ENCODE peak calls at places on chromosome 3, in five cellular contexts. One of them, this sample, is unnamed.

GRCh38 chr3:184748219-184749135 is 36.6 kb upstream of the MAGEF1 start:
- DNase-seq in thyroid gland: no peak
- DNase-seq in epithelial cell of esophagus: peak; percentile 85
- DNase-seq in DMS 273 treated with DMSO at 0.1 percent for 48 hours: no peak
- DNase-seq in Peyer's patch: no peak
- DNase-seq in this sample: peak; percentile 83

GRCh38 chr3:49500408-49501257 is 30.6 kb downstream of the DAG1 start:
- DNase-seq in Peyer's patch: peak; percentile 56
- DNase-seq in epithelial cell of esophagus: peak; percentile 97
- DNase-seq in thyroid gland: peak; percentile 86
- DNase-seq in DMS 273 treated with DMSO at 0.1 percent for 48 hours: no peak
- DNase-seq in this sample: peak; percentile 95

GRCh38 chr3:127002195-127003174 is 19.6 kb downstream of the PLXNA1 start:
- DNase-seq in DMS 273 treated with DMSO at 0.1 percent for 48 hours: no peak
- DNase-seq in thyroid gland: peak; percentile 87
- DNase-seq in epithelial cell of esophagus: peak; percentile 83
- DNase-seq in Peyer's patch: peak; percentile 62
- DNase-seq in this sample: peak; percentile 82

GRCh38 chr3:85930718-85931117 is 971.9 kb downstream of the CADM2 start:
- DNase-seq in thyroid gland: no peak
- DNase-seq in Peyer's patch: no peak
- DNase-seq in DMS 273 treated with DMSO at 0.1 percent for 48 hours: no peak
- DNase-seq in epithelial cell of esophagus: no peak
- DNase-seq in this sample: no peak

GRCh38 chr3:52205727-52206372 is 7.9 kb downstream of the ALAS1 start:
- DNase-seq in DMS 273 treated with DMSO at 0.1 percent for 48 hours: no peak
- DNase-seq in epithelial cell of esophagus: peak; percentile 81
- DNase-seq in Peyer's patch: no peak
- DNase-seq in thyroid gland: no peak
- DNase-seq in this sample: peak; percentile 70

GRCh38 chr3:45571216-45571615 is 23.3 kb upstream of the LIMD1 start:
- DNase-seq in epithelial cell of esophagus: no peak
- DNase-seq in DMS 273 treated with DMSO at 0.1 percent for 48 hours: no peak
- DNase-seq in thyroid gland: no peak
- DNase-seq in Peyer's patch: no peak
- DNase-seq in this sample: no peak

GRCh38 chr3:126125341-126125740 is 41.4 kb upstream of the SLC41A3 start:
- DNase-seq in DMS 273 treated with DMSO at 0.1 percent for 48 hours: no peak
- DNase-seq in thyroid gland: no peak
- DNase-seq in epithelial cell of esophagus: no peak
- DNase-seq in Peyer's patch: no peak
- DNase-seq in this sample: no peak

GRCh38 chr3:100246999-100247398 is 13.8 kb upstream of the TBC1D23 start:
- DNase-seq in DMS 273 treated with DMSO at 0.1 percent for 48 hours: no peak
- DNase-seq in thyroid gland: no peak
- DNase-seq in epithelial cell of esophagus: no peak
- DNase-seq in Peyer's patch: no peak
- DNase-seq in this sample: no peak

GRCh38 chr3:75171632-75172230 is 492.4 kb upstream of the FRG2C start:
- DNase-seq in DMS 273 treated with DMSO at 0.1 percent for 48 hours: no peak
- DNase-seq in epithelial cell of esophagus: peak; percentile 25
- DNase-seq in thyroid gland: no peak
- DNase-seq in Peyer's patch: no peak
- DNase-seq in this sample: no peak

GRCh38 chr3:59772416-59773408 is 722.9 kb upstream of the CFAP20DC start:
- DNase-seq in DMS 273 treated with DMSO at 0.1 percent for 48 hours: no peak
- DNase-seq in epithelial cell of esophagus: no peak
- DNase-seq in Peyer's patch: no peak
- DNase-seq in thyroid gland: no peak
- DNase-seq in this sample: no peak

GRCh38 chr3:9439331-9439730 is 41.9 kb downstream of the SETD5 start:
- DNase-seq in DMS 273 treated with DMSO at 0.1 percent for 48 hours: no peak
- DNase-seq in epithelial cell of esophagus: no peak
- DNase-seq in Peyer's patch: no peak
- DNase-seq in thyroid gland: no peak
- DNase-seq in this sample: no peak

This sample was measured in mammary epithelial cell.